ENCODE peak calls at places on chromosomes 11 and 22, in seven cellular contexts. Y is GM23338, X is choroid plexus epithelial cell, M is A549, B is AG09309, R is psoas muscle, U is foreskin fibroblast. Z is an unnamed sample.

GRCh38 chr11:12786450-12786849 is 112.2 kb downstream of the TEAD1 start:
- DNase-seq in M (no peak), R (no peak), X (no peak), U (no peak), B (no peak), Y (no peak), Z (no peak)

GRCh38 chr22:38346506-38346905 is 29.3 kb upstream of the CSNK1E start:
- DNase-seq in B (no peak), R (no peak), M (no peak), U (no peak), Y (no peak), X (no peak), Z (no peak)

GRCh38 chr22:42444060-42444904 is 12.1 kb upstream of the NFAM1 start:
- DNase-seq in B (peak), Y (peak), M (peak), U (peak), X (peak), R (peak), Z (peak)

GRCh38 chr11:92663539-92663938 is 305.9 kb upstream of the MTNR1B start:
- DNase-seq in R (no peak), U (no peak), M (no peak), B (no peak), Y (no peak), X (no peak), Z (peak)

GRCh38 chr22:30864441-30865420 is 103.8 kb downstream of the MORC2 start:
- DNase-seq in X (no peak), Y (no peak), R (no peak), B (no peak), U (no peak), M (no peak), Z (no peak)

GRCh38 chr11:8219257-8220021 is 44.2 kb downstream of the LMO1 start:
- DNase-seq in M (peak), Y (peak), U (peak), B (no peak), X (peak), R (no peak), Z (no peak)

GRCh38 chr11:97460091-97460490 is 1070.3 kb downstream of the JRKL start:
- DNase-seq in Y (no peak), X (no peak), M (no peak), R (no peak), B (no peak), U (no peak), Z (no peak)

GRCh38 chr11:83836883-83837654 is 550.9 kb upstream of the CCDC90B start:
- DNase-seq in X (peak), U (no peak), Y (peak), M (peak), R (peak), B (no peak), Z (no peak)

GRCh38 chr11:36540998-36541397 is 26.8 kb upstream of the RAG1 start:
- DNase-seq in Y (peak), U (peak), B (peak), R (peak), X (peak), M (peak), Z (no peak)

GRCh38 chr11:18111005-18111404 is 5.1 kb upstream of the SAAL1 start:
- DNase-seq in R (no peak), B (no peak), U (no peak), X (no peak), M (no peak), Y (peak), Z (no peak)

GRCh38 chr11:65718964-65719492 is 1.6 kb downstream of the RNASEH2C start:
- DNase-seq in U (peak), X (peak), R (peak), B (no peak), Y (no peak), M (no peak), Z (no peak)
- H3K4me3 ChIP-seq in U (peak), X (peak), R (peak), B (peak), Y (peak), M (peak), Z (peak)

GRCh38 chr22:48627203-48627602 is 1200.5 kb downstream of the BRD1 start:
- DNase-seq in B (no peak), R (no peak), U (no peak), Y (no peak), M (no peak), X (no peak), Z (no peak)

GRCh38 chr22:48619721-48620120 is 1208.0 kb downstream of the BRD1 start:
- DNase-seq in B (no peak), M (no peak), U (no peak), X (no peak), Y (no peak), R (no peak), Z (no peak)

GRCh38 chr22:48624401-48624800 is 1203.3 kb downstream of the BRD1 start:
- DNase-seq in B (no peak), Y (no peak), M (no peak), R (no peak), X (no peak), U (no peak), Z (no peak)

GRCh38 chr22:48621085-48621484 is 1206.6 kb downstream of the BRD1 start:
- DNase-seq in R (no peak), Y (no peak), U (no peak), X (no peak), M (no peak), B (no peak), Z (no peak)

GRCh38 chr22:48622891-48623545 is 1204.7 kb downstream of the BRD1 start:
- DNase-seq in R (no peak), X (no peak), U (no peak), Y (no peak), M (no peak), B (no peak), Z (no peak)
- TF ChIP-seq CTCF in R (no peak), X (no peak), U (no peak), Y (no peak), M (no peak), B (no peak), Z (no peak)

GRCh38 chr11:117992136-117992535 is 5.9 kb downstream of the IL10RA start:
- DNase-seq in X (no peak), R (no peak), M (no peak), Y (no peak), U (no peak), B (no peak), Z (no peak)

GRCh38 chr11:117986981-117987495 is 844 bp downstream of the IL10RA start:
- DNase-seq in Y (no peak), M (no peak), U (peak), R (no peak), X (no peak), B (no peak), Z (no peak)

GRCh38 chr11:117992620-117993019 is 6.4 kb downstream of the IL10RA start:
- DNase-seq in B (no peak), X (no peak), Y (no peak), R (no peak), M (no peak), U (no peak), Z (no peak)

GRCh38 chr11:117985953-117986887 is at the start of gene IL10RA:
- DNase-seq in U (peak), R (peak), Y (peak), X (peak), B (no peak), M (peak), Z (no peak)

DNA sequence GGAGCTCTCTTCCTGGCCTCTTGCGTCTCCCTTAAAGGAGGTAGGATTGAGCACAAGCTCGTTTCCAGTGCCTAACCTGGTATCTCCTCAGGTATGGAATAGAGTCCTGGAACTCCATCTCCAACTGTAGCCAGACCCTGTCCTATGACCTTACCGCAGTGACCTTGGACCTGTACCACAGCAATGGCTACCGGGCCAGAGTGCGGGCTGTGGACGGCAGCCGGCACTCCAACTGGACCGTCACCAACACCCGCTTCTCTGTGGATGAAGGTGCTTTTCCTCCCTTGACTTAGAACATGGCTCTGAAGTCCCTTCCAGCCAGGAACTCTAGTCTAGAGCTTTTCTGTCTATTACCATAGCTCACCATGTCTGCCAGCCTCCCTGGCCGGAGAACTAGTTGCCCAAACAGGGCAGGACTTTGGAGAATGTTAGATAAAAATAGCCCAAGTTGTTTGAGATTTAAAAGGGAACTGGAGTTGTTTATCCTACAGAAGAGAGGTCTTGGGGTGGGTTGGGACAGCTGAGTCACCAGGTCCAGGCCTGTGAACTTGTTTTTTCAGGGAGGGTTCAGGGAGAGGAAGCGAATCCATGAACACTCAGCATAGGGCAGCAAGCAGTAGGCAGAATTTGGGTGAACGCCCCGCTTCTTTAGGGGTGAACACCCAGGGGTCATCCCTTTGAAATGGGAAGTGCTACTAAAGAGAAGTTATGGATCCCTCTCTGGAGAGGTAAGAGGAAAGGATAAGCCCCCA is 3.3 kb downstream of the IL10RA start:
- DNase-seq in U (no peak), X (no peak), R (no peak), B (no peak), M (no peak), Y (no peak), Z (no peak)
- H3K4me3 ChIP-seq in U (no peak), X (no peak), R (peak), B (no peak), M (no peak), Y (no peak), Z (no peak)

GRCh38 chr22:19981171-19981960 is 35.3 kb downstream of the ARVCF start:
- DNase-seq in X (no peak), M (no peak), B (no peak), U (no peak), R (peak), Y (no peak), Z (no peak)
- TF ChIP-seq CTCF in X (no peak), M (no peak), B (no peak), U (no peak), R (no peak), Y (no peak), Z (no peak)

DNA sequence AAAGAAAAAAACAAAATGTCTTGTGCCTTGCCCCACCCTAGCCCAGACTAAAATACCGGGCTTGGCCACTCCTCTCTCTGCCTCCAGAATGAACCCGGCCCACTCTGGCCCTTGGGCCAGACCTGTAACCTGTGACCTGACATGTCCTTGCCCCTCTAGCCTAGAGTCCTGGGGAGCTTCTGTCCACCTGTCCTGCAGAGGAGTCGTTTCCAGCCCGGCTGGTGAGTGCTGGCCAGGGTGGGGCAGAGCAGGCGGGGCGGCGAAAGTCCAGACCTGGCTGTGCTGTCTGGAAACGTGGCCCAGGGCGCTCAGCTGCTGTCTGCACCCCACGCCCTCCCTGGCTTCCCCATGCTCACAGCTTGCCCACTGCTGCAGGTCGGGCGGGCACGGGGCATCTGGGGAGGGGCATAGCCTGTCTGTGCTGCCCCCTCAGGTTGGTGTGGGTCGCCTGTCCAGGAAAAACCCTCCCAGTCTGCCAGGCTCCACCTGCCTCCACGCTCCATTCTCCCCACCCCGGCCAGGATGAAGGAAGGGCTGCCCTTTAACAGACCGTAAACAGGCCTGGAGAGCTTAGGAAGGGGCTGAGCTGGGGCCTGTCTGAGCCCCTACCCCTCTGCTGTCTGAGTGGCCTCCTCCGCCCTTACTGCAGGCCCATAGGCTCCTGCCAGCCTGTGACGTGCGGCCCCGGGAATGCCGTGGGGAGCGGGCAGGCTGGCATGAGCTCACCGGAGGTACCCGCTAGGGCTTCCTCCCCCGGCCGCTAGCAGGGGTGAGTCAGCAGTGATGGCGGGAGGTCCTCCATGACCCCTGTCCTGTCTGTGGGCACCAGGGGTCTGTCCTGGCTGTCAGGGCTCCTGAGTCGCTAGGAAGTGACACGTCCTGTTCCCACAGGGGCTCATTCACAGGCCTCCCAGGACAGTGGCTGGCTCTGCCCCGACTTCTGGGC is 1.9 kb downstream of the CD151 start:
- DNase-seq in U (peak), M (peak), X (peak), R (peak), Y (no peak), B (no peak), Z (peak)
- H3K4me3 ChIP-seq in U (peak), M (peak), X (peak), R (peak), Y (peak), B (peak), Z (peak)

GRCh38 chr22:34804588-34804987 is 261.4 kb upstream of the ISX start:
- DNase-seq in U (no peak), R (no peak), Y (peak), X (no peak), B (no peak), M (no peak), Z (no peak)
- TF ChIP-seq CTCF in U (no peak), R (no peak), Y (peak), X (no peak), B (no peak), M (no peak), Z (no peak)

GRCh38 chr22:39746600-39747262 is 146.8 kb downstream of the ENTHD1 start:
- DNase-seq in Y (no peak), B (no peak), U (no peak), M (no peak), X (no peak), R (no peak), Z (no peak)
- H3K4me3 ChIP-seq in Y (no peak), B (no peak), U (no peak), M (no peak), X (no peak), R (no peak), Z (no peak)

GRCh38 chr22:46417268-46417580 is 81.7 kb downstream of the TRMU start:
- DNase-seq in X (no peak), U (no peak), M (no peak), Y (no peak), R (no peak), B (no peak), Z (no peak)

GRCh38 chr22:46416537-46417267 is 81.2 kb downstream of the TRMU start:
- DNase-seq in Y (no peak), M (no peak), U (no peak), R (no peak), X (no peak), B (no peak), Z (no peak)

GRCh38 chr22:46417769-46418168 is 82.3 kb downstream of the TRMU start:
- DNase-seq in U (no peak), B (no peak), M (no peak), R (no peak), Y (no peak), X (no peak), Z (no peak)

GRCh38 chr22:46419754-46420571 is 84.4 kb downstream of the TRMU start:
- DNase-seq in Y (no peak), U (no peak), X (no peak), B (no peak), M (no peak), R (no peak), Z (no peak)

DNA sequence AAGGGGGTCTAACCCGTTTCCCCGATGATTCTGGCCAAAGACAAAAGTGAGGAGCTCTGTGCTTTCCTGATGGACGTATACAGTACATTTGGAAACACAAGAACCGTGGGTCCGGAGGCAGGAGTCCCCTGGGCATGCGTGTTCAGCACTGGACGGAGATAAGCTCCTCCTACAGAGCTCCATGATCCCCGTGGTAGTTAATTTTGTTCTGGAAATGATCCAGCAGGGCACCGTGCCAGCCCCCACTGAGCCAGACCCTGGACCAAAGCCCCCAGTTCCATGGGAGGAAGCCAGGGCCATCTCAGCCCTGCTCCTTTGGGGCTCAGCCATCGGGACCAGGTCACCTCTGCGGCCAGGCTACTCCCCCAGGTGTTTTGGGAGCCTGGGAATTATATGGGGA is 83.3 kb downstream of the TRMU start:
- DNase-seq in Y (no peak), B (no peak), U (no peak), M (no peak), R (no peak), X (no peak), Z (no peak)
- TF ChIP-seq CTCF in Y (no peak), B (no peak), U (no peak), M (no peak), R (no peak), X (no peak), Z (no peak)